ENCODE peak calls at places on chromosomes 12 and 14, in seven cellular contexts. O is AG04450, Y is neural crest cell, M is foreskin fibroblast, W is lower lobe of right lung, N is tibial nerve, B is right lobe of liver. V is an unnamed sample.

GRCh38 chr12:15956413-15957185 is 45.5 kb downstream of the DERA start:
- DNase-seq in O (no peak), Y (no peak), M (no peak), W (no peak), N (no peak), B (no peak), V (no peak)

GRCh38 chr14:61125314-61126082 is 144.5 kb downstream of the SLC38A6 start:
- DNase-seq in O (no peak), Y (no peak), M (no peak), W (no peak), N (no peak), B (no peak), V (no peak)

GRCh38 chr12:12282761-12283160 is 15.9 kb upstream of the LRP6 start:
- DNase-seq in O (no peak), Y (no peak), M (peak; percentile 28), W (no peak), N (no peak), B (no peak), V (no peak)

GRCh38 chr12:89782807-89783206 is 74.2 kb upstream of the ATP2B1 start:
- DNase-seq in O (no peak), Y (no peak), M (no peak), W (no peak), N (no peak), B (no peak), V (no peak)

GRCh38 chr14:66099931-66100330 is 386.2 kb upstream of the CCDC196 start:
- DNase-seq in O (no peak), Y (no peak), M (no peak), W (no peak), N (no peak), B (no peak), V (no peak)

GRCh38 chr14:91009501-91010152 is 50.8 kb downstream of the RPS6KA5 start:
- DNase-seq in O (no peak), Y (no peak), M (no peak), W (no peak), N (no peak), B (no peak), V (no peak)

GRCh38 chr12:10194160-10194559 is 15.3 kb downstream of the TMEM52B start:
- DNase-seq in O (no peak), Y (no peak), M (no peak), W (no peak), N (no peak), B (no peak), V (no peak)

GRCh38 chr12:48775991-48776649 is 12.8 kb downstream of the ADCY6 start:
- DNase-seq in O (no peak), Y (no peak), M (no peak), W (no peak), N (no peak), B (no peak), V (peak; percentile 91)

GRCh38 chr12:128727999-128728398 is 95.8 kb downstream of the SLC15A4 start:
- DNase-seq in O (no peak), Y (no peak), M (no peak), W (no peak), N (no peak), B (no peak), V (no peak)

GRCh38 chr12:76866726-76867125 is 12.1 kb downstream of the CSRP2 start:
- DNase-seq in O (no peak), Y (no peak), M (peak; percentile 76), W (no peak), N (no peak), B (no peak), V (no peak)

GRCh38 chr14:59583755-59584154 is 7.1 kb upstream of the CCDC175 start:
- DNase-seq in O (no peak), Y (no peak), M (peak; percentile 9), W (no peak), N (no peak), B (no peak), V (no peak)

GRCh38 chr12:113946175-113946574 is 19.9 kb downstream of the RBM19 start:
- DNase-seq in O (no peak), Y (no peak), M (no peak), W (no peak), N (no peak), B (no peak), V (no peak)

GRCh38 chr12:95648990-95649791 is 97.9 kb upstream of the USP44 start:
- DNase-seq in O (no peak), Y (no peak), M (peak; percentile 81), W (no peak), N (no peak), B (no peak), V (no peak)

GRCh38 chr14:35643513-35643912 is 109.5 kb downstream of the INSM2 start:
- DNase-seq in O (no peak), Y (no peak), M (no peak), W (no peak), N (no peak), B (no peak), V (no peak)

GRCh38 chr12:98456583-98457573 is 58.5 kb upstream of the TMPO start:
- DNase-seq in O (no peak), Y (peak; percentile 17), M (peak; percentile 36), W (peak; percentile 73), N (no peak), B (peak; percentile 69), V (no peak)

DNA sequence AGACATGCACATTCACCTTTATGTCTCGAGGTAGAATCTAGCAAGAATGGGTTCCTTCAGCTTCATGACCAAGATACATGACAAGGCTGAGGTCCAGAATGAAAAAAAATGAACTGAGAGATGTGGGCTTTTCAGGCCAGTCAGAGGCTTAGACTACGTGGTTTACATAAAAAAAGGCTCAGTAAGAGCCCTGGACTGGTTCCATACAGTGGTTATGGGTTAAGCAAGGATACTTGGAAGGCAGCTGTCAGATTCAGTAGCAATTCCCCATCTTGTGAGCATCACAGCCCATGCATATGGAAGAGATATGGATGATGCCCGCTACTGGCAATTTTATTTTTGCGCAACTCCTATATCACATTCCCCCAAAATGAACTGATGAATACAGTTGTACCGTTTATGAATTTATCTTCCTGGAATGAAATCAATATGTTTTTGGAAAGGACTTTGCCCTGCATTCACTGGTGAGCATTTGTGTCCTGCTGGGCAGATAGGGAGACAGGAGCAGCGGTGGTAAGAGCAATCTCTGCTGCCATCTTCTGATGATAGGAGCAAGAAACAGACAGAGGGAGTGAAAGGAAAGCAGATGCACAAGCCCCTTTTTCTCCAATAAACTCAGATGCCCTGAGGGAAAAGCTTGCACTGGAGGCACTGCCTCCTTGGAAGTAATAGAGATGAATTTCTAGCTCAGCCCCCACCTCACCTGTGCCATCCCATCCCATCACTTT is 280.4 kb downstream of the GALC start:
- DNase-seq in O (no peak), Y (no peak), M (no peak), W (no peak), N (no peak), B (no peak), V (no peak)
- TF ChIP-seq CTCF in O (no peak), Y (peak; percentile 33), M (no peak), W (no peak), N (no peak), B (no peak), V (no peak)

GRCh38 chr12:104700324-104700723 is 243.6 kb downstream of the CHST11 start:
- DNase-seq in O (no peak), Y (no peak), M (no peak), W (no peak), N (no peak), B (no peak), V (no peak)

GRCh38 chr12:104698871-104699270 is 242.1 kb downstream of the CHST11 start:
- DNase-seq in O (no peak), Y (no peak), M (no peak), W (no peak), N (no peak), B (no peak), V (no peak)

GRCh38 chr12:104701301-104701700 is 244.6 kb downstream of the CHST11 start:
- DNase-seq in O (no peak), Y (no peak), M (no peak), W (no peak), N (no peak), B (no peak), V (no peak)

GRCh38 chr12:104701756-104702155 is 245.0 kb downstream of the CHST11 start:
- DNase-seq in O (no peak), Y (no peak), M (no peak), W (no peak), N (no peak), B (no peak), V (no peak)

DNA sequence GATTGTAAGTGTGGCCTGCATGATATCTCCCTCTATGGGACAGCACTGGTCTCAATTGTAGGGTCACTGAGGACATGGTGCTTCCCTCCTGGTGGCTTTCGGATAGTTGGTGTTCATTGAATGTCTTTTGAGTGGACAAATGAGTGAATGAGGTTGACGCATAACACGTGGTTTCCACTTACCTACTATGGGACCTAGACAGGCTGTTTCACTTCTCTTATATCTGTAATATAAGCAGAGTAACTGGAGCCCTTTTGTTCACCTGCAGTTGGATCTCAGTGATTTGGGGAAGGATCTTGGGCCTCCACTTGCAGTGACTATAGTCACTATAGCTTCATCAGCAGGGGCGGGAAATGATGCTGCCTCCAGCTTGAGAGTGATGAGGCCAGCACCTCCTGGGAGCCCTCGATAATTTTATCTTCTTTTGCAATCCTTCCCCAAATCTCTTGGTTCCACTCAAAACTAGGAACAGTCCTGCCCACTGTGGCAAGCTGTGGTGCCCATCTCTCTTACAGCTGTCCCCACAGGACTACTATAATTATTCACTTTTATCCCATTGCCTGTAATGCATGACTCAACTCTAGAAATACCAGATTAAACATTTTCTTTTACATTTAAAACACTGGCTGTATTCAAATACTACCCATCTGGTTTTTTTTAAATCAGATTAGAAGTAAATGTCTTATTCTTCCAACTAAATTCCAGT is 242.9 kb downstream of the CHST11 start:
- DNase-seq in O (no peak), Y (no peak), M (no peak), W (no peak), N (no peak), B (no peak), V (no peak)
- TF ChIP-seq CTCF in O (no peak), Y (no peak), M (no peak), W (no peak), N (no peak), B (no peak), V (no peak)

DNA sequence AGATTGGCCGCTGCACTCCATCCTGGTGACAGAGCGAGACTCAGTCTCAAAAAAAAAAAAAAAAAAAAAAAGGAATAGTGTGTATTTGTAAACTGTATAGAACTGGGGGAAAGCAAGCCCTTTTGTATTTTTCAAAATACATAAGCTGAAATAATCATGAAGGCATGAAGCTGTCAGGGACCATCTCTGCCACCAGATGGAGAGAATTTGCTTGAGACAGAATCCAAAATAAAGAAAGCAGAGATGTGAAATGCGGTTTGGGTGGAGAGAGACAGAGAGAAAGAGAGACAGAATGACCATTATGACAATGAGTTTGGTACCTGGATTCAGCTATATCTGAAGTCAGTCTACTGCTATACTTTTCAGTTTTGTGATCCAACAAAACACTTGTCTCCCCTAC is 155.7 kb upstream of the LRIG3 start:
- DNase-seq in O (no peak), Y (no peak), M (no peak), W (no peak), N (no peak), B (no peak), V (no peak)
- TF ChIP-seq CTCF in O (peak; percentile 23), Y (no peak), M (no peak), W (no peak), N (no peak), B (no peak), V (peak; percentile 56)

DNA sequence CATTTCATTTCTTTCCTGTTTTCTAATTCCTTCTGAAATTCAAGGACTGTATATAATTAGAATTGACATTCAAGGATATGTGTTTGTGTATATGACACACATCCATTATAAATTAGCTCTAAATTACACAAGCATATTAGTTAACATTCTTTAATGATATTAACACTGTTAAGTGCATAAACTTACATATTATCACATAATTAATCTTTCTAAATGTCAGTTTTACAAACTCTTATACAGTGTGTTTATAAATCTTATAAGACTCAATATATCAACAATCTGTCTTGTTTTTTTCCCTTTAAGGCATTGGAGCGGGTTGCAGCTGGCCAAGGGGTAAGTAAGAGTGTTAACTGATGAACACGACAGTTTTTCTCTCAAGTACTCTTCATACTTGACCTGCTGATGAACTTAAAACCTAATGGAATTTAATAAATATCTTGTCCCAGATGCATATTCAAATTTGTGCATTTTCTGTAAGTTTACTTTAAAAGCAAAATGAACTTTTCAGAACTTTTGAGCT is 76.1 kb downstream of the METTL25 start:
- DNase-seq in O (no peak), Y (no peak), M (no peak), W (no peak), N (no peak), B (no peak), V (no peak)
- TF ChIP-seq CTCF in O (no peak), Y (no peak), M (no peak), W (no peak), N (no peak), B (no peak), V (no peak)